ENCODE peak calls at places on chromosomes 11 and 22, in five cellular contexts. V is cardiac muscle cell; T is NT2/D1; U is AG04450; K is CD8-positive, alpha-beta T cell. Y is an unnamed sample. For H3K9me3, the result is how much of the 10 kb centered on the place peaks cover.

GRCh38 chr11:113974741-113975470 is at the start of gene HTR3A:
- DNase-seq in U (no peak), K (no peak), T (peak), V (peak), Y (no peak)

GRCh38 chr22:39997939-39998726 is 3.4 kb downstream of the FAM83F start:
- DNase-seq in U (no peak), K (no peak), V (peak), T (peak), Y (no peak)

GRCh38 chr22:42188808-42189447 is 58.3 kb upstream of the CYP2D6 start:
- DNase-seq in K (no peak), T (peak), V (no peak), U (no peak), Y (no peak)

GRCh38 chr11:128678017-128678416 is 15.9 kb upstream of the FLI1 start:
- DNase-seq in K (no peak), U (no peak), T (no peak), V (no peak), Y (no peak)

GRCh38 chr11:93577291-93577690 is 34.1 kb upstream of the SMCO4 start:
- DNase-seq in K (no peak), V (peak), T (no peak), U (no peak), Y (no peak)

GRCh38 chr11:77467233-77467632 is 6.7 kb downstream of the PAK1 start:
- DNase-seq in V (no peak), T (no peak), U (no peak), K (no peak), Y (no peak)

GRCh38 chr11:75554258-75555022 is 7.6 kb upstream of the SERPINH1 start:
- DNase-seq in U (peak), V (peak), K (no peak), T (no peak), Y (no peak)

GRCh38 chr11:130418210-130418609 is 10.2 kb downstream of the ADAMTS8 start:
- DNase-seq in K (no peak), V (no peak), U (no peak), T (no peak), Y (no peak)

GRCh38 chr11:72778535-72779494 is 15.0 kb downstream of the STARD10 start:
- DNase-seq in K (no peak), T (no peak), V (no peak), U (no peak), Y (no peak)

GRCh38 chr11:132278801-132279574 is 908.6 kb downstream of the NTM start:
- DNase-seq in K (no peak), U (peak), V (peak), T (peak), Y (no peak)

GRCh38 chr11:125069796-125070195 is 6.7 kb downstream of the SLC37A2 start:
- DNase-seq in T (no peak), U (no peak), V (peak), K (no peak), Y (no peak)

GRCh38 chr11:134592391-134592990 is 180.4 kb upstream of the B3GAT1 start:
- DNase-seq in V (peak), T (peak), U (no peak), K (peak), Y (no peak)

GRCh38 chr22:39392341-39392948 is 7.1 kb upstream of the TAB1 start:
- DNase-seq in V (peak), U (no peak), K (no peak), T (no peak), Y (no peak)

GRCh38 chr11:133503776-133504175 is 28.5 kb downstream of the OPCML start:
- DNase-seq in T (no peak), K (no peak), V (no peak), U (no peak), Y (no peak)

GRCh38 chr22:50445880-50446707 is 28.7 kb downstream of the SBF1 start:
- DNase-seq in K (no peak), V (no peak), T (no peak), U (no peak), Y (no peak)

GRCh38 chr11:123055132-123055924 is 6.6 kb downstream of the HSPA8 start:
- DNase-seq in T (no peak), V (no peak), U (no peak), K (no peak), Y (no peak)

GRCh38 chr11:46294365-46295309 is 17.2 kb downstream of the CREB3L1 start:
- DNase-seq in T (peak), V (peak), U (peak), K (no peak), Y (no peak)

GRCh38 chr11:821513-822371 is 3.0 kb downstream of the PNPLA2 start:
- DNase-seq in T (no peak), U (no peak), V (no peak), K (no peak), Y (no peak)

GRCh38 chr11:75035911-75036536 is 47.3 kb downstream of the NEU3 start:
- DNase-seq in K (no peak), U (no peak), V (no peak), T (no peak), Y (no peak)

GRCh38 chr22:43922123-43922522 is 1.5 kb upstream of the PNPLA3 start:
- DNase-seq in U (no peak), K (no peak), T (no peak), V (no peak), Y (no peak)

GRCh38 chr22:23534201-23534850 is 45.8 kb downstream of the IGLL1 start:
- DNase-seq in U (no peak), T (no peak), K (no peak), V (peak), Y (no peak)

GRCh38 chr11:95829580-95830259 is 39.4 kb downstream of the CEP57 start:
- DNase-seq in T (no peak), U (no peak), V (no peak), K (no peak), Y (no peak)

GRCh38 chr11:125224391-125225015 is 60.0 kb downstream of the PKNOX2 start:
- DNase-seq in U (no peak), T (no peak), V (peak), K (no peak), Y (no peak)

GRCh38 chr22:49730656-49731055 is 97.0 kb downstream of the BRD1 start:
- DNase-seq in T (no peak), V (no peak), K (no peak), U (no peak), Y (no peak)

GRCh38 chr11:65434057-65434666 is 11.6 kb downstream of the NEAT1 start:
- DNase-seq in V (peak), T (no peak), K (no peak), U (no peak), Y (no peak)

GRCh38 chr11:109275931-109276330 is 146.1 kb upstream of the C11orf87 start:
- DNase-seq in T (no peak), V (no peak), K (no peak), U (no peak), Y (no peak)

GRCh38 chr11:44066732-44067131 is 662 bp downstream of the ACCS start:
- DNase-seq in V (peak), U (peak), K (no peak), T (no peak), Y (no peak)

GRCh38 chr11:398826-399225 is 4.8 kb downstream of the PKP3 start:
- DNase-seq in U (no peak), K (no peak), V (peak), T (no peak), Y (no peak)

GRCh38 chr11:71977743-71978418 is 20.8 kb upstream of the IL18BP start:
- DNase-seq in K (peak), U (no peak), V (peak), T (no peak), Y (no peak)

GRCh38 chr22:33806191-33806590 is 114.1 kb downstream of the LARGE1 start:
- DNase-seq in K (no peak), V (no peak), U (no peak), T (no peak), Y (no peak)

DNA sequence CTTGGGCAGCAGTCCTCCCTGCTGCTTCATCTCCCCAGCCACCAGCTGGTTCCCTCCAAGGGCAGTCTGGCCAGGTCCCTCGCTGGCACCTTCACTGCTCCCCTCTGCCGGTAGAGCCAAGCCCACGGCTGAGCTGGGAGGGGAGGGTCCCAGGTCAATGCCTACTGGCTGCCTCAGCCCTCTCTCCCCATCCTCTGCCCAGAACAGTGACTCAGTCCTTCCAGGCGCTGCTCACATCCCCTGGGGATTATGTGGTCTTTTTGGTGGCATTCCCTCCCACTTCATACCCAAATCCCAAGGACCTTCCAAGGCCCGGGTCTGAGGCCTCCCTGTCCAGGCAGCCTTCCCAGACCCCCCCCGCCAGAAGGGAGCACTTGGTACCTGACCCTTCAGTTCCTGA is 44.9 kb downstream of the WNT7B start:
- DNase-seq in U (no peak), K (no peak), T (no peak), V (peak), Y (no peak)
- H3K9me3 ChIP-seq in U (under half), K (under half), T (under half), V (under half), Y (under half)

DNA sequence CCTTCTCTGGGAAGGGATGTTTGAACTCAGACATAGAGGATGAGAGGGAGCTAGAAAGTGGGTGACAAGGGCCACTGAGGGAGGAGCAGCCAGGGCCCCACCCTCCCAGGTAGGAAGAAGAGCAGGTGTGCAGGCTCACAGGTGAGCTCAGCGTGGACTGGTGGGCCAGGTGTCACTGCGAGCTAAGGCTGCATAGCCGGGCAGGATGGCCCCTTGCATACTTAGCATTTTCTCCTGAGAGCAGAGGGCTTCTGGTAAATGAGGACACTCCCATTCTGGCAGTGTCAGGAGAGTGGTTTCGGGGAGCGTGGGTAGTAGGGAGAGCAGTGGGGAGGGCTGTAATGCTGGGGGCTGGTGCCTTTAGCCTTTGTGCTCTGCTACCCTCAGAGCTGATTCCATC is 843.4 kb downstream of the TBC1D22A start:
- DNase-seq in U (no peak), T (no peak), K (no peak), V (no peak), Y (no peak)
- H3K9me3 ChIP-seq in U (half or more), T (under half), K (under half), V (under half), Y (under half)

GRCh38 chr11:58807358-58807757 is 37.1 kb downstream of the GLYATL2 start:
- DNase-seq in U (no peak), V (no peak), T (no peak), K (no peak), Y (no peak)
- H3K9me3 ChIP-seq in U (under half), V (under half), T (under half), K (under half), Y (under half)

GRCh38 chr11:3359092-3359824 is 19.7 kb downstream of the ZNF195 start:
- DNase-seq in V (no peak), K (no peak), T (no peak), U (no peak), Y (no peak)
- H3K9me3 ChIP-seq in V (under half), K (half or more), T (half or more), U (half or more), Y (half or more)

GRCh38 chr11:2445107-2445947 is 519 bp downstream of the KCNQ1 start:
- DNase-seq in K (peak), T (no peak), V (no peak), U (no peak), Y (no peak)

GRCh38 chr11:2445948-2446551 is 1.2 kb downstream of the KCNQ1 start:
- DNase-seq in K (no peak), T (no peak), V (no peak), U (no peak), Y (no peak)

GRCh38 chr11:2447951-2448650 is 3.3 kb downstream of the KCNQ1 start:
- DNase-seq in U (no peak), T (no peak), V (no peak), K (no peak), Y (peak)

GRCh38 chr11:2447253-2447950 is 2.6 kb downstream of the KCNQ1 start:
- DNase-seq in U (no peak), T (no peak), V (no peak), K (no peak), Y (no peak)

DNA sequence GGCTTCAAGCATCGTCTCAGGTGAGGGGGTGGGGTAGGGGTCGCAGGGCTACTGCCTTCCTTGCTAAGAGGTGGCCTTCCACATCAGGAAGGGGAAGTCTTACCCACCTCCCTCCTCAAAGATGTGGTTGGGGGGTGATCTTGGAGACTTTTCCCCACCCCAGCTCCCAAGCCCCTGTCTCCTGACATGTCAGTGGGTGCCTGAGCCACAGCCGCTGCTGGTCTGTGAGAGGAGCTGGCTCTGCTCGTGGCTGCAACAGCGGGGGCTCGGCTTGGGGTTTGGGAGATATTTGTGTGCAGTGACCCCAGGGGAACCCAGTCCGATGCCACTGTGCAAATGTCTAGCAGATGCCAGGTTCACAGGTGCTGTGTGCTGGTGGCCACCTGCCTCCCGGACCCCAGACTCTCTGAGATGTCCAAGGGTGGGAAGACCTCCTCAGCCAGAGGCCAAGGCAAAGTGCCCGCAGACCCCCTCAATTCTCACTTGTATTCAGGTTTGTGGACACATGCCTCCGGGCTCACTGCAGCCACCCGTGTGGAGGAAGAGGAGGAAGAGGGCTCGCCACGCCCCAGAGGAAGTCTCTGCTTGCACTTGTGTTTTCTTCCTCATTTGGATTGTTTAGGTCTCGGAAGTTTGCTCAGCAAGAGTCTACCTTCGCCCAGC is 1.9 kb downstream of the KCNQ1 start:
- DNase-seq in K (no peak), U (no peak), V (no peak), T (no peak), Y (no peak)
- H3K9me3 ChIP-seq in K (under half), U (under half), V (under half), T (under half), Y (under half)

DNA sequence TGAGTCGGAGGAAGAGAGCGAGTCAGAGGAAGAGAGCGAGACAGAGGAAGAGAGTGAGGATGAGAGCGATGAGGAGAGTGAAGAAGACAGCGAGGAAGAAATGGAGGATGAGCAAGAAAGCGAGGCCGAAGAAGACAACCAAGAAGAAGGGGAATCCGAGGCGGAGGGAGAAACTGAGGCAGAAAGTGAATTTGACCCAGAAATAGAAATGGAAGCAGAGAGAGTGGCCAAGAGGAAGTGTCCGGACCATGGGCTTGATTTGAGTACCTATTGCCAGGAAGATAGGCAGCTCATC is 780 bp downstream of the TRIM44 start:
- DNase-seq in T (no peak), V (no peak), K (no peak), U (no peak), Y (no peak)
- H3K9me3 ChIP-seq in T (under half), V (under half), K (under half), U (under half), Y (under half)

Y was measured in T-helper 17 cell.